ENCODE peak calls at places on chromosomes 7 and 10, in ten cellular contexts. O, B, W, U, G, H, K, X, N and Q are unnamed samples.

GRCh38 chr10:117980216-117980615 is 66.5 kb downstream of the RAB11FIP2 start:
- DNase-seq in X (no peak), K (no peak), G (no peak), B (peak; percentile 85), H (no peak), U (no peak), O (peak; percentile 59), W (no peak), N (no peak), Q (no peak)

GRCh38 chr10:19488592-19489280 is 327.5 kb upstream of the PLXDC2 start:
- DNase-seq in G (no peak), B (no peak), W (peak; percentile 54), U (peak; percentile 20), H (peak; percentile 72), X (peak; percentile 43), O (no peak), N (no peak), K (no peak), Q (peak; percentile 21)

GRCh38 chr7:133358728-133359127 is 105.8 kb downstream of the EXOC4 start:
- DNase-seq in K (no peak), U (no peak), X (no peak), N (no peak), O (no peak), G (no peak), B (no peak), H (no peak), W (no peak), Q (no peak)

GRCh38 chr10:72086466-72087391 is 1.6 kb downstream of the SPOCK2 start:
- DNase-seq in U (peak; percentile 24), X (no peak), K (no peak), B (no peak), G (no peak), W (no peak), O (no peak), N (no peak), H (peak; percentile 75), Q (peak; percentile 12)

GRCh38 chr10:44569193-44570091 is 184.5 kb upstream of the CXCL12 start:
- DNase-seq in N (no peak), K (no peak), O (no peak), U (no peak), W (no peak), X (no peak), B (no peak), H (no peak), G (no peak), Q (no peak)

GRCh38 chr10:71375954-71376353 is 20.8 kb upstream of the CDH23 start:
- DNase-seq in K (no peak), U (no peak), N (no peak), G (no peak), X (no peak), B (no peak), O (no peak), W (no peak), H (no peak), Q (no peak)

GRCh38 chr10:102133373-102134195 is 744 bp downstream of the PPRC1 start:
- DNase-seq in B (peak; percentile 87), G (peak; percentile 45), N (peak; percentile 51), H (peak; percentile 65), O (no peak), W (peak; percentile 81), X (peak; percentile 79), U (peak; percentile 45), K (peak; percentile 81), Q (peak; percentile 80)

GRCh38 chr7:78607099-78607498 is 808.5 kb downstream of the PHTF2 start:
- DNase-seq in K (no peak), O (no peak), N (no peak), G (no peak), U (no peak), X (no peak), H (peak; percentile 44), B (no peak), W (no peak), Q (no peak)

GRCh38 chr10:127486355-127486754 is 62.8 kb upstream of the NPS start:
- DNase-seq in N (no peak), U (no peak), K (no peak), G (no peak), B (no peak), W (no peak), X (no peak), O (no peak), H (no peak), Q (no peak)

GRCh38 chr7:131325179-131325840 is 2.4 kb upstream of the MKLN1 start:
- DNase-seq in U (no peak), W (no peak), G (no peak), O (no peak), X (no peak), N (no peak), K (peak; percentile 76), B (no peak), H (no peak), Q (no peak)
- H3K27ac ChIP-seq in U (no peak overlapping the region), W (no peak overlapping the region), G (no peak overlapping the region), O (peak overlapping the region; percentile 98), X (no peak overlapping the region), N (peak overlapping the region; percentile 59), K (no peak overlapping the region), B (no peak overlapping the region), H (no peak overlapping the region), Q (no peak overlapping the region)

GRCh38 chr7:64978497-64979203 is 12.2 kb downstream of the ZNF117 start:
- DNase-seq in W (no peak), K (no peak), B (no peak), U (no peak), H (no peak), X (no peak), O (no peak), G (no peak), N (no peak), Q (no peak)
- H3K9me3 ChIP-seq in W (peaks cover 13% of the 10 kb centered on the region), K (peaks cover 42% of the 10 kb centered on the region), B (peaks cover 41% of the 10 kb centered on the region), U (peaks cover 17% of the 10 kb centered on the region), H (peaks cover 66% of the 10 kb centered on the region), X (peaks cover 10% of the 10 kb centered on the region), O (peaks cover 83% of the 10 kb centered on the region), G (no peaks in the 10 kb centered on the region), N (no peaks in the 10 kb centered on the region), Q (peaks cover 6% of the 10 kb centered on the region)

DNA sequence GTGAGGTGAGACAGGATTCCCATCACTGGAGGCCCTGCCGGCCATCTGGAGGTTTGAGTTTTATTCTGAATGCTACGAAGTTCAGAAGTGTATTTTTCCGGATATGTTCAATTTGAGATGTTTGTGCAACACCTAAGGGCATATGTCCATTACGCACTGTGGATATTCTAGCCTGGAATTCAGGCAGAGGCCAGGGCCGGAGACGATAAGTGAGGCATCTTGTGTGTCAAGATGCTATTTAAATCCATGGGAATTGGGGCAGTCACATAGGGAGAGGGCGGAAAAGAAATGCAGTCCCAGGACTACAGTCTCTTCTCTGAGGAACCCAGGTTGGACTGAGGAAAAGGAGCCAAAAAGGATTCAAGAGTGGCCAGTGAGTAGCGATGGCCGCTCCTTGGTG is 1.9 kb upstream of the SUV39H2 start:
- DNase-seq in X (no peak), O (no peak), N (no peak), B (no peak), W (no peak), K (no peak), H (no peak), U (no peak), G (no peak), Q (no peak)
- H3K27ac ChIP-seq in X (no peak overlapping the region), O (peak overlapping the region; percentile 39), N (no peak overlapping the region), B (no peak overlapping the region), W (no peak overlapping the region), K (no peak overlapping the region), H (no peak overlapping the region), U (no peak overlapping the region), G (no peak overlapping the region), Q (no peak overlapping the region)

GRCh38 chr10:128734161-128734560 is 607.9 kb upstream of the MKI67 start:
- DNase-seq in W (no peak), K (no peak), G (no peak), U (no peak), N (no peak), O (no peak), X (no peak), H (no peak), B (no peak), Q (no peak)
- H3K9me3 ChIP-seq in W (no peaks in the 10 kb centered on the region), K (no peaks in the 10 kb centered on the region), G (no peaks in the 10 kb centered on the region), U (no peaks in the 10 kb centered on the region), N (no peaks in the 10 kb centered on the region), O (no peaks in the 10 kb centered on the region), X (no peaks in the 10 kb centered on the region), H (no peaks in the 10 kb centered on the region), B (peaks cover 28% of the 10 kb centered on the region), Q (no peaks in the 10 kb centered on the region)

GRCh38 chr10:30026578-30026977 is 32.8 kb downstream of the JCAD start:
- DNase-seq in X (no peak), H (no peak), U (no peak), B (no peak), K (no peak), N (no peak), G (no peak), O (no peak), W (no peak), Q (no peak)
- H3K27ac ChIP-seq in X (no peak overlapping the region), H (no peak overlapping the region), U (no peak overlapping the region), B (no peak overlapping the region), K (no peak overlapping the region), N (no peak overlapping the region), G (no peak overlapping the region), O (no peak overlapping the region), W (no peak overlapping the region), Q (peak overlapping the region; percentile 84)

DNA sequence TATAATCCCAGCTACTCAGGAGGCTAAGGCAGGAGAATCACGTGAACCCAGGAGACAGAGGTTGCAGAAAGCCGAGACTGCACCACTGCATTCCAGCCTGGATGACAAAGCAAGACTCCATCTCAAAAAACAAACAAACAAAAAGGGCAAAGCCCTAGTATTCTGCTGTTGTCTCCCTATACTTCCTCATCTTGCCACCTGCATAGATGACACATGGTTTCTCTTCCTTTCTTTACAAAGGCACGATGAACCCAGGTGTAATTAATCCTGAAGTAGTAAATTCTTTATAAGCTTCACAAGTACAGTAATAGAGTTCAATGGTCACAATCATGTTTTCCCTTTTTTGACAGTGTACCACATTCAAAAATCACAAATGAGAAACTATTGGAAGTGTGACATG is 9.8 kb upstream of the ZNF727 start:
- DNase-seq in O (no peak), U (no peak), K (no peak), B (no peak), W (no peak), G (no peak), N (no peak), X (no peak), H (no peak), Q (no peak)
- H3K9me3 ChIP-seq in O (peaks cover 20% of the 10 kb centered on the region), U (peaks cover 24% of the 10 kb centered on the region), K (no peaks in the 10 kb centered on the region), B (peaks cover 46% of the 10 kb centered on the region), W (no peaks in the 10 kb centered on the region), G (no peaks in the 10 kb centered on the region), N (no peaks in the 10 kb centered on the region), X (no peaks in the 10 kb centered on the region), H (peaks cover 20% of the 10 kb centered on the region), Q (no peaks in the 10 kb centered on the region)